ENCODE peak calls at places on chromosomes 2 and 18, in seven cellular contexts. O is GM04504; K is T-helper 1 cell; P is SHP77 treated with DMSO at 0.1 percent for 48 hours; E is activated T-cell treated with anti-CD3 and anti-CD28 coated beads, Interleukin-2, amount 50 U/mL, for 48 hours; V is RWPE1; N is Peyer's patch. I is an unnamed sample.

GRCh38 chr2:74530239-74531161 is 767 bp downstream of the HTRA2 start:
- DNase-seq in V (no peak), P (no peak), K (no peak), N (peak), O (no peak), E (peak), I (peak)

GRCh38 chr2:137829251-137829650 is 135.0 kb upstream of the HNMT start:
- DNase-seq in K (no peak), E (no peak), V (no peak), O (no peak), N (no peak), P (no peak), I (no peak)

GRCh38 chr2:240926516-240927389 is 20.6 kb downstream of the CROCC2 start:
- DNase-seq in E (peak), V (no peak), P (no peak), N (peak), O (no peak), K (no peak), I (no peak)

GRCh38 chr18:76670564-76671288 is 151.6 kb upstream of the ZNF236 start:
- DNase-seq in O (no peak), N (no peak), K (no peak), P (no peak), E (no peak), V (no peak), I (no peak)

GRCh38 chr2:203691149-203691548 is 15.3 kb upstream of the CD28 start:
- DNase-seq in V (no peak), K (no peak), E (no peak), O (no peak), P (no peak), N (no peak), I (no peak)

GRCh38 chr2:16784652-16785051 is 119.0 kb upstream of the CYRIA start:
- DNase-seq in O (no peak), N (no peak), E (no peak), K (no peak), V (no peak), P (no peak), I (no peak)

GRCh38 chr2:216858312-216858711 is 1.6 kb downstream of the TNP1 start:
- DNase-seq in V (no peak), E (peak), P (no peak), N (no peak), O (no peak), K (no peak), I (no peak)

GRCh38 chr2:146734042-146734715 is 1110.7 kb upstream of the ACVR2A start:
- DNase-seq in E (no peak), V (peak), P (peak), N (no peak), O (peak), K (no peak), I (no peak)

GRCh38 chr2:156333274-156333950 is 891 bp upstream of the NR4A2 start:
- DNase-seq in N (no peak), O (no peak), V (no peak), E (peak), P (no peak), K (no peak), I (no peak)

GRCh38 chr2:32760628-32761027 is 132.8 kb downstream of the TTC27 start:
- DNase-seq in O (no peak), P (no peak), V (no peak), N (no peak), K (no peak), E (no peak), I (no peak)

GRCh38 chr2:160474319-160474645 is 19.3 kb downstream of the RBMS1 start:
- DNase-seq in O (no peak), E (no peak), K (no peak), V (no peak), N (no peak), P (no peak), I (no peak)

GRCh38 chr18:63207825-63208224 is 111.7 kb downstream of the BCL2 start:
- DNase-seq in K (no peak), N (no peak), E (no peak), O (no peak), P (peak), V (no peak), I (no peak)

GRCh38 chr2:226440119-226440917 is 359.3 kb downstream of the IRS1 start:
- DNase-seq in E (no peak), N (no peak), P (no peak), V (no peak), O (peak), K (no peak), I (no peak)

GRCh38 chr18:25099838-25100393 is 252.1 kb downstream of the ZNF521 start:
- DNase-seq in E (no peak), P (no peak), N (no peak), K (no peak), V (no peak), O (no peak), I (no peak)

GRCh38 chr2:157842106-157842879 is 33.8 kb downstream of the ACVR1 start:
- DNase-seq in V (no peak), N (no peak), E (no peak), O (no peak), P (no peak), K (no peak), I (no peak)

GRCh38 chr2:164495491-164496223 is 125.6 kb downstream of the GRB14 start:
- DNase-seq in E (no peak), O (peak), N (no peak), K (no peak), V (peak), P (no peak), I (no peak)

GRCh38 chr2:127407661-127408003 is 10.6 kb upstream of the PROC start:
- DNase-seq in E (no peak), O (no peak), N (no peak), K (no peak), V (no peak), P (peak), I (no peak)

GRCh38 chr2:7707723-7708122 is 790.5 kb downstream of the RNF144A start:
- DNase-seq in N (no peak), E (no peak), K (no peak), P (no peak), O (peak), V (peak), I (no peak)

GRCh38 chr2:214484701-214485100 is 73.8 kb downstream of the VWC2L start:
- DNase-seq in N (no peak), P (no peak), V (no peak), E (no peak), K (no peak), O (no peak), I (no peak)

GRCh38 chr2:96254592-96254991 is 11.2 kb downstream of the TMEM127 start:
- DNase-seq in O (no peak), V (no peak), P (no peak), E (no peak), K (no peak), N (no peak), I (no peak)

GRCh38 chr2:138515084-138515483 is 13.5 kb downstream of the SPOPL start:
- DNase-seq in V (no peak), N (no peak), O (no peak), P (no peak), K (no peak), E (no peak), I (no peak)

GRCh38 chr18:14924226-14924625 is 176.3 kb downstream of the ANKRD30B start:
- DNase-seq in K (no peak), O (no peak), V (no peak), N (no peak), E (no peak), P (no peak), I (no peak)

I was measured in naive thymus-derived CD8-positive, alpha-beta T cell.